ENCODE peak calls at places on chromosomes 16 and 17, in ten cellular contexts. B is transverse colon; I is GM13977; C is stimulated activated naive CD8-positive, alpha-beta T cell treated with anti-CD3 and anti-CD28 coated beads, Interleukin-15, Interleukin-2, amounts not matched to agents 100 U/mL and 50 U/mL, for 24 hours; Y is GM12878; S is neural crest cell; A is T-helper 2 cell; L is stimulated activated CD8-positive, alpha-beta memory T cell treated with anti-CD3 and anti-CD28 coated beads, Interleukin-15, amount 100 ng/mL, for 4 hours; F is COR-L47; V is midbrain. T is an unnamed sample.

GRCh38 chr17:2282297-2282873 is 21.2 kb downstream of the SMG6 start:
- DNase-seq in B (no peak), I (peak), C (no peak), Y (no peak), S (no peak), A (peak), L (no peak), F (no peak), V (peak), T (no peak)

GRCh38 chr17:45235071-45236001 is 13.7 kb downstream of the FMNL1 start:
- DNase-seq in B (peak), I (peak), C (peak), Y (no peak), S (peak), A (peak), L (no peak), F (peak), V (peak), T (peak)

GRCh38 chr17:6786618-6787017 is 10.6 kb downstream of the FBXO39 start:
- DNase-seq in B (no peak), I (no peak), C (no peak), Y (no peak), S (no peak), A (no peak), L (no peak), F (no peak), V (no peak), T (peak)

GRCh38 chr17:45108595-45109521 is 23.5 kb downstream of the PLCD3 start:
- DNase-seq in B (peak), I (no peak), C (no peak), Y (no peak), S (no peak), A (no peak), L (no peak), F (no peak), V (no peak), T (no peak)

GRCh38 chr17:44266402-44267164 is 1.4 kb downstream of the SLC4A1 start:
- DNase-seq in B (no peak), I (no peak), C (no peak), Y (no peak), S (no peak), A (no peak), L (no peak), F (no peak), V (no peak), T (no peak)

GRCh38 chr16:919658-920631 is 50.8 kb downstream of the LMF1 start:
- DNase-seq in B (no peak), I (no peak), C (no peak), Y (no peak), S (no peak), A (no peak), L (no peak), F (no peak), V (no peak), T (no peak)

GRCh38 chr17:50689956-50690886 is 17.5 kb downstream of the ANKRD40 start:
- DNase-seq in B (no peak), I (no peak), C (no peak), Y (no peak), S (peak), A (no peak), L (no peak), F (no peak), V (peak), T (peak)

GRCh38 chr16:11583171-11583570 is 3.5 kb downstream of the LITAF start:
- DNase-seq in B (no peak), I (no peak), C (no peak), Y (no peak), S (no peak), A (no peak), L (no peak), F (no peak), V (no peak), T (no peak)

GRCh38 chr17:61410100-61410551 is 10.5 kb downstream of the TBX2 start:
- DNase-seq in B (no peak), I (peak), C (no peak), Y (no peak), S (no peak), A (no peak), L (no peak), F (no peak), V (no peak), T (no peak)

GRCh38 chr17:42414782-42415409 is 8.2 kb downstream of the CAVIN1 start:
- DNase-seq in B (no peak), I (peak), C (peak), Y (no peak), S (no peak), A (no peak), L (no peak), F (no peak), V (no peak), T (no peak)

GRCh38 chr17:15351925-15352324 is 10.5 kb upstream of the TEKT3 start:
- DNase-seq in B (peak), I (no peak), C (no peak), Y (no peak), S (no peak), A (no peak), L (no peak), F (no peak), V (no peak), T (no peak)

GRCh38 chr16:685967-686366 is 1.8 kb upstream of the JMJD8 start:
- DNase-seq in B (peak), I (no peak), C (peak), Y (no peak), S (peak), A (no peak), L (no peak), F (peak), V (no peak), T (no peak)

GRCh38 chr17:64661981-64662773 is at the start of gene SMURF2:
- DNase-seq in B (peak), I (peak), C (peak), Y (no peak), S (peak), A (peak), L (peak), F (peak), V (peak), T (peak)

GRCh38 chr16:962901-963814 is 7.6 kb downstream of the LMF1 start:
- DNase-seq in B (no peak), I (no peak), C (no peak), Y (no peak), S (no peak), A (no peak), L (no peak), F (no peak), V (no peak), T (no peak)

GRCh38 chr17:16013943-16014407 is 14.4 kb downstream of the TTC19 start:
- DNase-seq in B (no peak), I (no peak), C (no peak), Y (no peak), S (peak), A (no peak), L (no peak), F (no peak), V (no peak), T (peak)

GRCh38 chr17:36082062-36082461 is 7.9 kb downstream of the CCL3 start:
- DNase-seq in B (no peak), I (peak), C (no peak), Y (peak), S (no peak), A (peak), L (no peak), F (no peak), V (no peak), T (no peak)

GRCh38 chr16:22317625-22318024 is 20.4 kb downstream of the POLR3E start:
- DNase-seq in B (no peak), I (no peak), C (no peak), Y (no peak), S (no peak), A (no peak), L (no peak), F (no peak), V (no peak), T (no peak)

GRCh38 chr16:56198044-56198754 is 6.9 kb downstream of the GNAO1 start:
- DNase-seq in B (no peak), I (no peak), C (no peak), Y (no peak), S (no peak), A (no peak), L (no peak), F (no peak), V (no peak), T (no peak)

GRCh38 chr17:40498281-40499084 is 2.9 kb downstream of the TNS4 start:
- DNase-seq in B (no peak), I (no peak), C (no peak), Y (no peak), S (no peak), A (no peak), L (no peak), F (no peak), V (no peak), T (no peak)

GRCh38 chr17:57408064-57408811 is 151.9 kb downstream of the MSI2 start:
- DNase-seq in B (peak), I (peak), C (peak), Y (peak), S (no peak), A (no peak), L (no peak), F (peak), V (peak), T (no peak)

T was measured in head of caudate nucleus.